ENCODE peak calls at places on chromosomes 1 and 21, in nine cellular contexts. O, V, K, P, S, J, B, G and Z are unnamed samples.

GRCh38 chr1:78830321-78830720 is 176.2 kb downstream of the ADGRL4 start:
- DNase-seq in O (no peak), V (no peak), K (no peak), P (no peak), S (no peak), J (no peak), B (no peak), G (no peak), Z (no peak)

GRCh38 chr1:212291505-212292134 is 6.4 kb downstream of the PPP2R5A start:
- DNase-seq in O (no peak), V (peak), K (no peak), P (no peak), S (no peak), J (peak), B (no peak), G (no peak), Z (peak)

GRCh38 chr1:107862064-107862463 is 102.9 kb downstream of the VAV3 start:
- DNase-seq in O (no peak), V (no peak), K (no peak), P (no peak), S (no peak), J (no peak), B (no peak), G (no peak), Z (peak)

GRCh38 chr1:8051650-8052049 is 25.5 kb upstream of the ERRFI1 start:
- DNase-seq in O (no peak), V (no peak), K (no peak), P (no peak), S (no peak), J (no peak), B (no peak), G (no peak), Z (no peak)

GRCh38 chr1:176601358-176601757 is 138.4 kb downstream of the PAPPA2 start:
- DNase-seq in O (no peak), V (no peak), K (no peak), P (no peak), S (no peak), J (no peak), B (no peak), G (no peak), Z (no peak)

GRCh38 chr1:172733815-172734214 is 74.9 kb downstream of the FASLG start:
- DNase-seq in O (no peak), V (no peak), K (no peak), P (no peak), S (no peak), J (no peak), B (no peak), G (no peak), Z (peak)

GRCh38 chr1:37323486-37324377 is 150.6 kb upstream of the ZC3H12A start:
- DNase-seq in O (no peak), V (no peak), K (peak), P (no peak), S (peak), J (peak), B (no peak), G (no peak), Z (peak)

GRCh38 chr1:67001682-67002425 is 52.1 kb downstream of the SLC35D1 start:
- DNase-seq in O (no peak), V (peak), K (no peak), P (no peak), S (no peak), J (no peak), B (peak), G (no peak), Z (no peak)

GRCh38 chr21:43278766-43279577 is 110.2 kb downstream of the CRYAA start:
- DNase-seq in O (no peak), V (no peak), K (no peak), P (no peak), S (no peak), J (no peak), B (peak), G (no peak), Z (peak)

GRCh38 chr1:45521413-45522323 is at the start of gene PRDX1:
- DNase-seq in O (peak), V (peak), K (peak), P (peak), S (peak), J (peak), B (peak), G (peak), Z (peak)

GRCh38 chr1:234230414-234230862 is 142.8 kb upstream of the COA6 start:
- DNase-seq in O (no peak), V (no peak), K (no peak), P (no peak), S (no peak), J (no peak), B (no peak), G (no peak), Z (no peak)

GRCh38 chr1:231170875-231171274 is 9.0 kb downstream of the TRIM67 start:
- DNase-seq in O (no peak), V (no peak), K (no peak), P (no peak), S (no peak), J (no peak), B (no peak), G (no peak), Z (no peak)

GRCh38 chr1:240705584-240705983 is 93.6 kb upstream of the GREM2 start:
- DNase-seq in O (no peak), V (no peak), K (no peak), P (no peak), S (no peak), J (peak), B (no peak), G (no peak), Z (no peak)

GRCh38 chr1:66182551-66183178 is 351.3 kb upstream of the SGIP1 start:
- DNase-seq in O (no peak), V (peak), K (no peak), P (no peak), S (no peak), J (peak), B (peak), G (no peak), Z (no peak)

GRCh38 chr1:224528900-224529299 is 87.2 kb upstream of the CNIH3 start:
- DNase-seq in O (no peak), V (no peak), K (peak), P (no peak), S (no peak), J (peak), B (no peak), G (no peak), Z (no peak)

GRCh38 chr1:80468356-80468755 is 1332.4 kb upstream of the ADGRL2 start:
- DNase-seq in O (no peak), V (no peak), K (no peak), P (no peak), S (no peak), J (no peak), B (no peak), G (no peak), Z (no peak)

GRCh38 chr1:76925825-76926224 is 58.5 kb downstream of the ST6GALNAC5 start:
- DNase-seq in O (no peak), V (no peak), K (no peak), P (no peak), S (no peak), J (no peak), B (no peak), G (no peak), Z (no peak)

GRCh38 chr1:50251592-50252165 is 143.0 kb downstream of the ELAVL4 start:
- DNase-seq in O (no peak), V (peak), K (no peak), P (no peak), S (no peak), J (no peak), B (no peak), G (no peak), Z (peak)

GRCh38 chr1:21508580-21509350 is 458 bp upstream of the ALPL start:
- DNase-seq in O (peak), V (peak), K (no peak), P (no peak), S (peak), J (peak), B (peak), G (peak), Z (peak)

DNA sequence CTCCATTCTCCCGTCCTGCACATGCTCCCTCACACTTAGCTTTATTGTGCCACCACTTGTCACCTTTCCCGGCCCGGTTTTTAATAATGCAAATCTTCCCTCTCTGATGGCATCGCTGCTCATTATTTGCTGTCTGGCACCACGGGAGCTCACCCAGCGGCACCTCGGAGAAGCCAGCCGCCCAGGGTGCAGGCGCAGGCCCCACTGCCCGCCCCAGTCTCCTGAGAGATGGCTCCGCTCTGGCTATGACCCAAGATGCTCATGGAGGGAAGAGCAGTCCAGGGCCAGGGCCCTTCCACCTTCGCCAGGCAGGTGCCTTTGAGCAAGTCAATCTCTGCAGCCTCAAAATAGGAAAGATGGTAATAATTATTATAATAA is 437.3 kb downstream of the KIF26B start:
- DNase-seq in O (no peak), V (no peak), K (no peak), P (peak), S (no peak), J (no peak), B (no peak), G (no peak), Z (no peak)
- TF ChIP-seq POLR2A in O (no peak), V (no peak), K (no peak), P (no peak), S (no peak), J (no peak), B (no peak), G (no peak), Z (no peak)

DNA sequence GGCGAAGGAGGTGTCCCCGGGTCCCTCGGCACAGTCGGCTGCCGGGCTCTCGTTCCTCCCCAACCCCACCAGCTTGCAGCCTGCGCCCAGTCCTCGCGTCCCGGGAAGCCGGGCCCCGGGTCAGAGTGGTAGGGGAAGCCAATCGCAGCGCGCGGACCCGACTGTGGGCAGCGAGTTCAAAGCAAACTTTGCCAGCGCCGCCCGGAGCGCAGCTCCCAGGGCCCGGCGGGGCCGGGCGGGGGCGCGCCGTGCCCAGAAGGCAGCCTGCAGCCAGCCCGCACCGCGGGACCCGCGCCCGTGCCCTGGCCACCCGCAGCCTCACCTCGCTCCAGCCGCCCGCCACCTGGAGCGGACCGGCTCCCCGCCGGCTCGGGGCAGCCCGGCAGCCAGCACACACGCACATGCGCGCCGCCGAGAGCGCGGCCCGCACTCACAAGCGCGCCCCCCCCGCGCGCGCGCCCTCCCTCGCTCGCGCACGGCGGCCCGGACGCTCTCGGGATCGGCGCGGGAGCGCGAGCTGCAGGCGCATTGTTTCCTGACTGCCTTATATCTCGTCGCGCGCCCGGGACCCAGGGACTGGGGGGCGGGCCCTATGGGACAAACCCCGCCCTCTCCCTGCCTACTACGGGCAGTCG is at the start of gene MYCL:
- DNase-seq in O (peak), V (peak), K (peak), P (peak), S (peak), J (peak), B (peak), G (peak), Z (peak)
- TF ChIP-seq POLR2A in O (no peak), V (peak), K (peak), P (no peak), S (no peak), J (no peak), B (no peak), G (no peak), Z (no peak)

GRCh38 chr1:203326830-203327683 is 21.7 kb downstream of the BTG2 start:
- DNase-seq in O (peak), V (peak), K (peak), P (peak), S (peak), J (peak), B (peak), G (peak), Z (peak)
- TF ChIP-seq POLR2A in O (peak), V (peak), K (no peak), P (no peak), S (peak), J (no peak), B (peak), G (peak), Z (no peak)

DNA sequence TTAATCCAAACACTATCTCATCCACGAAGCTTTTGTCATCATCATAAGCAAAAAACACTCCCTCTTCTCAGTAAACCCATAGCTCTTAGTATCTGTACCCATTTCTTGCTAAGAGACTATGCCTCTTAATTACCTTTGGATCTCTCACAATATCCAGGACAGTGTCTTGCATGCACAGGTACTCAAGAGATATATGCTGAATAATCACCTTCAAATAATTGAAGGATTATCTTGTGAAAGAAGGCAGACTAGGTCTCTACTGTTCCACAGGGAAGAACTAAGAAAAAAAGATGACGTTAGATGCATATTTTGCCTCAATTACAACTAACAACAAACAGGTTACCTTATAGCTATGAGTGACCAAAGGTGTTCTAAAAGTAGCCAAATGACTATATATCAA is 11.5 kb downstream of the FOXJ3 start:
- DNase-seq in O (no peak), V (no peak), K (no peak), P (no peak), S (no peak), J (no peak), B (no peak), G (no peak), Z (no peak)
- TF ChIP-seq POLR2A in O (no peak), V (no peak), K (no peak), P (no peak), S (no peak), J (no peak), B (no peak), G (no peak), Z (no peak)

DNA sequence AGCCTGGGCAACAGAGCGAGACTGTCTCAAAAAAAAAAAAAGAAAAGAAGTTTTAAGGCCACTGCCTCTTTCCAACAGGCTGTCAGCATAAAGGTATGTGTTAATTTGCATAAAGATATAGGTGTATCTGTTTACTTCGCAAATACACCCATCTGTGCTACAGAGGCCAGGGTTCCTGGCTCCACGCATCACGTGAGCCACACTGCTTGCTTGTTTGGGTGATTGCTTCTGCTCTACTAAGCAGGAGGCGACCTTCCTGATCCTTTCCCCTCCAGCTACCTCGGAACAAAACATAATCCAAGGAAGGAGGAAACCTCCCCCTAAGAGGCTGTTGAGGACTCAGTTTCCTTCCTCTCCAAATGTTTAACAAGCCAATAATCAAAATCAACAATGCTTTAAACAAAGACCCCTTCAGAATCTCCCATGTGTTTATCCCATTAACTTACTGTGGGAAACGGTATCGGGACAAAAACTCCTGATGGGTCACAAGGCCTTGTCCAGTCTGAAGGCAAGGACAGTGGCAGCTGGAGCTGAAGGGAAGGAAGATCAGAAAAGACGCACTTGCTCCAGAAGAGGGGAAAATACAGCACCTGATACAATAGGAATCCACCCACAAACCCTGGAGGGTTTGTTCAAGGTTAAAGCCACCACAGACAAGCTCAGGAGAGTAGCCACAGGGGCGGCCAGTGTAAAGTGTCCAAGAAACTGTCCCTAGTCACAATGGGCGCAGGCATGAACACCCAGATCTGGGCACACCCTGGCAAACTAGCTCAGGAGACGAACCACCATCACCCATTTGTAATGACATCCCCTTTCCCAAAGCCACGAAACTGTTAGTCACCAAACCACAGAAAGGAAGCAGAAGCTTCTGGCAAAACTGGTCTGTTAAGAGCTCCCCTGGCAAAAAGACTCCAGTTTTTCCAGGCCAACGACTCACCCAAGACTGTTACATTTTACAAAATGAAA is 17.2 kb downstream of the CTNNBIP1 start:
- DNase-seq in O (no peak), V (peak), K (no peak), P (no peak), S (no peak), J (peak), B (no peak), G (no peak), Z (peak)
- TF ChIP-seq POLR2A in O (no peak), V (no peak), K (no peak), P (no peak), S (no peak), J (no peak), B (no peak), G (no peak), Z (no peak)

GRCh38 chr21:37829447-37829846 is 86.8 kb downstream of the KCNJ6 start:
- DNase-seq in O (peak), V (peak), K (peak), P (no peak), S (no peak), J (peak), B (no peak), G (no peak), Z (peak)

GRCh38 chr21:37829043-37829442 is 87.2 kb downstream of the KCNJ6 start:
- DNase-seq in O (no peak), V (no peak), K (no peak), P (no peak), S (no peak), J (no peak), B (no peak), G (no peak), Z (peak)

GRCh38 chr21:37828515-37828914 is 87.7 kb downstream of the KCNJ6 start:
- DNase-seq in O (no peak), V (no peak), K (no peak), P (no peak), S (no peak), J (no peak), B (no peak), G (no peak), Z (no peak)

GRCh38 chr21:37833301-37833700 is 83.0 kb downstream of the KCNJ6 start:
- DNase-seq in O (no peak), V (no peak), K (no peak), P (no peak), S (no peak), J (no peak), B (no peak), G (no peak), Z (no peak)

GRCh38 chr21:37827878-37828277 is 88.4 kb downstream of the KCNJ6 start:
- DNase-seq in O (no peak), V (no peak), K (no peak), P (no peak), S (no peak), J (no peak), B (no peak), G (no peak), Z (no peak)
- TF ChIP-seq POLR2A in O (no peak), V (no peak), K (no peak), P (no peak), S (no peak), J (no peak), B (no peak), G (no peak), Z (no peak)

GRCh38 chr1:25232866-25233784 is 823 bp upstream of the SYF2 start:
- DNase-seq in O (peak), V (peak), K (peak), P (peak), S (peak), J (peak), B (peak), G (peak), Z (peak)
- TF ChIP-seq POLR2A in O (peak), V (no peak), K (no peak), P (no peak), S (no peak), J (no peak), B (peak), G (no peak), Z (peak)

GRCh38 chr1:85584264-85584781 is 3.8 kb downstream of the CCN1 start:
- DNase-seq in O (no peak), V (no peak), K (no peak), P (no peak), S (no peak), J (peak), B (no peak), G (no peak), Z (no peak)
- TF ChIP-seq POLR2A in O (no peak), V (peak), K (no peak), P (no peak), S (no peak), J (peak), B (no peak), G (no peak), Z (no peak)

DNA sequence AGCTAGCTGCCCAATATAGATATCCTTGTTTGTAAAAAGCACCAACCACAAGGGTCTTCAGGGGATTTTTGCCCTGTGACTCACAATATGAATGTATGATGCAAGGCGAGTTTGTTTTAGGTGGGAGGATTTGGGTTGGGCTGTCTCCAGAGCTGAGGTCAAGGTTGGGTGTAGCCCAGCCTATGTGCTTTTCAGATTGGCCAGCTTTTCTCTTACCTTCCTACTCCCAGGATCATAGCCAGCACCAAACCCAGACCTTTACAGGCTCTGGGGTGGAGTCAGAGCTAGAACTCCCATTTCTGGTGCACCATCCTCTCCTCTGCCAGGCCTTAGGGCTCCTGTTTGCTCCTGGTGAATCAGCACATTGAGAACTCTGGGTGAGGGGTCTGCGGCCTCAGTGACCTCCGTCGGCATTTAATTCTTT is 55.6 kb upstream of the GCLM start:
- DNase-seq in O (no peak), V (no peak), K (no peak), P (no peak), S (no peak), J (peak), B (no peak), G (peak), Z (peak)
- TF ChIP-seq POLR2A in O (no peak), V (no peak), K (no peak), P (no peak), S (no peak), J (no peak), B (no peak), G (no peak), Z (no peak)